ENCODE peak calls at places on chromosome 13, in eight cellular contexts. Y is fibroblast of mammary gland, A is fibroblast of the aortic adventitia, L is cardiac fibroblast, D is kidney epithelial cell, G is spleen, I is astrocyte, V is WTC11. T is an unnamed sample.

GRCh38 chr13:50951366-50951765 is 41.8 kb downstream of the RNASEH2B start:
- DNase-seq in Y (peak), A (peak), L (peak), D (no peak), G (no peak), I (peak), V (no peak), T (no peak)

GRCh38 chr13:44414771-44415170 is 41.1 kb downstream of the SERP2 start:
- DNase-seq in Y (no peak), A (no peak), L (no peak), D (no peak), G (peak), I (no peak), V (no peak), T (no peak)

GRCh38 chr13:44030615-44031014 is 150.9 kb downstream of the LACC1 start:
- DNase-seq in Y (no peak), A (peak), L (no peak), D (no peak), G (no peak), I (no peak), V (no peak), T (no peak)

GRCh38 chr13:80577951-80578670 is 237.2 kb upstream of the SPRY2 start:
- DNase-seq in Y (peak), A (no peak), L (no peak), D (no peak), G (no peak), I (no peak), V (no peak), T (no peak)

GRCh38 chr13:93108111-93108581 is 118.5 kb upstream of the GPC6 start:
- DNase-seq in Y (no peak), A (peak), L (peak), D (no peak), G (no peak), I (peak), V (no peak), T (no peak)

GRCh38 chr13:77810430-77810829 is 108.2 kb downstream of the EDNRB start:
- DNase-seq in Y (peak), A (peak), L (peak), D (no peak), G (no peak), I (peak), V (no peak), T (peak)

GRCh38 chr13:20351279-20352022 is 119.3 kb upstream of the GJB6 start:
- DNase-seq in Y (peak), A (peak), L (peak), D (no peak), G (no peak), I (peak), V (no peak), T (peak)

GRCh38 chr13:105957769-105958438 is 577.6 kb downstream of the EFNB2 start:
- DNase-seq in Y (no peak), A (no peak), L (no peak), D (no peak), G (no peak), I (no peak), V (no peak), T (no peak)

GRCh38 chr13:94711561-94712286 is 621 bp downstream of the SOX21 start:
- DNase-seq in Y (peak), A (no peak), L (peak), D (no peak), G (peak), I (peak), V (peak), T (peak)

GRCh38 chr13:39210961-39211534 is 172.8 kb downstream of the NHLRC3 start:
- DNase-seq in Y (peak), A (no peak), L (no peak), D (no peak), G (no peak), I (no peak), V (no peak), T (peak)

GRCh38 chr13:109058071-109058470 is 428.7 kb downstream of the MYO16 start:
- DNase-seq in Y (no peak), A (no peak), L (no peak), D (no peak), G (no peak), I (no peak), V (no peak), T (no peak)

GRCh38 chr13:46523972-46524737 is 28.8 kb upstream of the LRCH1 start:
- DNase-seq in Y (peak), A (peak), L (peak), D (peak), G (no peak), I (no peak), V (no peak), T (no peak)

GRCh38 chr13:36882829-36883390 is 37.1 kb downstream of the SMAD9 start:
- DNase-seq in Y (no peak), A (no peak), L (no peak), D (no peak), G (no peak), I (no peak), V (no peak), T (no peak)

GRCh38 chr13:44627441-44627840 is 51.3 kb upstream of the TSC22D1 start:
- DNase-seq in Y (no peak), A (no peak), L (no peak), D (no peak), G (no peak), I (no peak), V (no peak), T (no peak)

GRCh38 chr13:41603917-41604316 is 146.6 kb downstream of the RGCC start:
- DNase-seq in Y (peak), A (peak), L (peak), D (peak), G (no peak), I (peak), V (no peak), T (peak)

GRCh38 chr13:49240017-49240416 is 7.7 kb upstream of the CDADC1 start:
- DNase-seq in Y (peak), A (peak), L (peak), D (no peak), G (no peak), I (peak), V (peak), T (peak)

GRCh38 chr13:51730927-51731326 is 73.0 kb downstream of the DHRS12 start:
- DNase-seq in Y (no peak), A (no peak), L (no peak), D (no peak), G (no peak), I (no peak), V (no peak), T (no peak)

GRCh38 chr13:113643593-113643992 is 14.4 kb downstream of the ATP4B start:
- DNase-seq in Y (no peak), A (no peak), L (no peak), D (peak), G (no peak), I (peak), V (no peak), T (no peak)

GRCh38 chr13:44920013-44920412 is 69.3 kb downstream of the NUFIP1 start:
- DNase-seq in Y (no peak), A (no peak), L (no peak), D (no peak), G (no peak), I (no peak), V (no peak), T (no peak)

GRCh38 chr13:51726446-51727185 is 77.3 kb downstream of the DHRS12 start:
- DNase-seq in Y (peak), A (peak), L (peak), D (no peak), G (no peak), I (peak), V (no peak), T (no peak)

GRCh38 chr13:42971670-42972355 is 20.2 kb downstream of the EPSTI1 start:
- DNase-seq in Y (peak), A (peak), L (peak), D (no peak), G (no peak), I (no peak), V (no peak), T (no peak)

GRCh38 chr13:97762141-97762540 is 191.3 kb upstream of the IPO5 start:
- DNase-seq in Y (no peak), A (no peak), L (no peak), D (no peak), G (no peak), I (no peak), V (no peak), T (no peak)

GRCh38 chr13:77779461-77780272 is 82.2 kb downstream of the SLAIN1 start:
- DNase-seq in Y (peak), A (peak), L (peak), D (peak), G (no peak), I (peak), V (no peak), T (peak)

GRCh38 chr13:86002921-86003488 is 203.8 kb upstream of the SLITRK6 start:
- DNase-seq in Y (no peak), A (no peak), L (no peak), D (no peak), G (no peak), I (no peak), V (no peak), T (no peak)

GRCh38 chr13:47433461-47434005 is 536.7 kb upstream of the HTR2A start:
- DNase-seq in Y (peak), A (peak), L (no peak), D (no peak), G (no peak), I (peak), V (no peak), T (no peak)

DNA sequence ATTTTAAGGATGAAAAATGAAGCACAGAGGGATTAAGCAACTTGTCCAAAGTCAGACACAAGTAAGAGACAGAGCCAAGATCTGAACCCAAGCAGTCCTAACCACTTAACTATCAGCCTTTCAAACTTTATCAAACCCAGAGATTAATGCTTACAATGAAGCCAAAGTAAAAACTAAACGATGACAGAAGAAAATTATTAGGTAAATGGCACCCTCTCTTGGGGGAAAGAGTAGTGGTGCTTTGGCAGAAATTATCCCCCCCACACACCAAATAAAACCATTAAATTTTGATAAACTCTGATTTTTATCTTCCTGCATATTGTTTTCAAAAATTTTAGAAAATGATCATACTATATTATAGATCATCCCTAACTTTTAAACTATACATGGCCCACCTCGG is 329.2 kb downstream of the SLC7A1 start:
- DNase-seq in Y (no peak), A (no peak), L (no peak), D (no peak), G (no peak), I (no peak), V (no peak), T (no peak)
- TF ChIP-seq CTCF in Y (no peak), A (no peak), L (no peak), D (no peak), G (no peak), I (no peak), V (no peak), T (no peak)

DNA sequence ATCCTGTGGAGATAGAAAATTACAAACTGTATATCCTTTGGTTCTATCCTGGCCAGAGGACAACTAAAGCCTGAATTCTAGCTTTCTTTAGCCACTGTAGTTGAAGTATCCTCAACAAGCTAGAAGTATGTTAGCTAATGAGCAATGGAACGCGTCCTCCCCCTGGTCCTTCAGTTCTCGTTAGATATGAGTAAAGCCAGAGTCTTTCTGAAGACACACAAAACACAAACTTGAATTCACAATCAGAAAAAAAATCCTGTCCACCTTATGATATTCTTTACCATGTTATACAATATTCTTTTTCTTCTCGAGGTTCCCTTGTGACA is 1527.0 kb upstream of the SLC10A2 start:
- DNase-seq in Y (no peak), A (no peak), L (no peak), D (no peak), G (no peak), I (no peak), V (no peak), T (no peak)
- TF ChIP-seq CTCF in Y (no peak), A (no peak), L (no peak), D (no peak), G (no peak), I (no peak), V (no peak), T (no peak)

DNA sequence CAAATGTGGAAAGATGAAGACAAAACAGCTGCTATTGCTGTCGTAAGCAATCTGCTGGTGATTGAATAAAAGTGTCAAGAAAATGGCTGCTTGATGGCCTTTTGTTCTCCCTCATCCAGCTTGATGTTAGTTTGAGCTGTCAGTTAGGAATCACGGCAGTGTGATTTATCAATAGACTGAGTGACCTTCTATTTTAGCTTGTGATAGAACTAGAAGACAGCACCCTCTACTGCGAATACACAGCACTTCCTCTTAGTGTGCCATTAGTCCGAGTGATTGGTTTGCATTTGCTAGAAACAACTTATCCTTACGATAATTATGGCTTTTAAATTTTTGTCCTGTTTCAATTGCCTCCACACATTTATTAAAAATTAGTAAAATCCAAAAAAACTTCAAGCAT is 76.2 kb downstream of the MZT1 start:
- DNase-seq in Y (peak), A (no peak), L (no peak), D (no peak), G (no peak), I (no peak), V (no peak), T (no peak)
- TF ChIP-seq CTCF in Y (no peak), A (no peak), L (peak), D (peak), G (no peak), I (peak), V (no peak), T (peak)

GRCh38 chr13:111505175-111505777 is 184.8 kb downstream of the TEX29 start:
- DNase-seq in Y (no peak), A (no peak), L (no peak), D (no peak), G (no peak), I (no peak), V (peak), T (no peak)
- TF ChIP-seq CTCF in Y (no peak), A (no peak), L (no peak), D (no peak), G (no peak), I (peak), V (peak), T (no peak)

DNA sequence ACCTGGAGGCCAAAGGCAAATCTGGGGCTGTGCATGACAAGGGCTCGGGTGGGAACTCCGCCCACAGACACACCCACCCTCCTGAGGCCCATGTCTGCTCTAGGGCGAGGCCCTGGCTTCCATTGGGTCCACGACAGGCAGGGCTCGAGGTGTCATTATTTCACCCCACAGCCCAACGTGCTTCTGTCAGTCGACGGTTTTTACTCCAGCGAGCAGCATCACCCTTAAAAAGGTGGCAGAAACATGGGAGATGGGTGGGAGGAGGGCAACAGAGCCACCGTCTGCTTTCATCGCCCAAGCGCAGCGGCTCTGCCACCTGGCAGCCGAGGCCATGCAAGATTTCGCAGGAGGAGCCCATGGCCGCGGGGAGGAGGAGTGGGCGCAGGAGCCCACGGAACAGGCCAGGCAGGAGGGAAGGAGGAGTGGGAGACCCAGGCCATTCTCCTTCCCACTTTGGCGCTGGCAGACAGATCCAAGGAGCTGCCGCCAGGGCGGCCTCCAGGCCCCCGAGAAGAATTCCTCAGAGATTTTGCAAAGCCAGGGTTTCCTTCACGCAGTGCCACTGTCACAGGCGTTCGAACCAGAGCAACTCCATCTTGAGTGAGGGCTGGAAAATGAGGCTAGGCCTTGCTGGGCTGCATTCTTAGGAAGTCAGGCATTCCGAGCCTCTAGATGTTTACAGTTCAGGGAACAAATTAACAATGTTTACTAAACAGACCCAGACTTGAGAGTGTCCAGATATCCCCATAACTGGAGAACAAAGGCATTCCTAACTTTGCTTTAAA is 49.3 kb upstream of the TUBGCP3 start:
- DNase-seq in Y (no peak), A (no peak), L (no peak), D (no peak), G (peak), I (no peak), V (no peak), T (no peak)
- TF ChIP-seq CTCF in Y (no peak), A (no peak), L (no peak), D (peak), G (no peak), I (no peak), V (no peak), T (no peak)

GRCh38 chr13:79427265-79427664 is 21.2 kb upstream of the RBM26 start:
- DNase-seq in Y (no peak), A (no peak), L (no peak), D (peak), G (no peak), I (no peak), V (no peak), T (no peak)
- TF ChIP-seq CTCF in Y (no peak), A (no peak), L (no peak), D (no peak), G (no peak), I (no peak), V (no peak), T (no peak)

GRCh38 chr13:33110386-33110712 is 94.1 kb downstream of the KL start:
- DNase-seq in Y (no peak), A (no peak), L (no peak), D (no peak), G (no peak), I (no peak), V (no peak), T (no peak)

GRCh38 chr13:33109319-33109718 is 93.1 kb downstream of the KL start:
- DNase-seq in Y (peak), A (peak), L (no peak), D (no peak), G (no peak), I (no peak), V (no peak), T (no peak)

GRCh38 chr13:33108620-33109019 is 92.4 kb downstream of the KL start:
- DNase-seq in Y (peak), A (peak), L (peak), D (no peak), G (no peak), I (no peak), V (no peak), T (no peak)

GRCh38 chr13:33110713-33111413 is 94.6 kb downstream of the KL start:
- DNase-seq in Y (peak), A (peak), L (no peak), D (no peak), G (no peak), I (peak), V (no peak), T (no peak)

DNA sequence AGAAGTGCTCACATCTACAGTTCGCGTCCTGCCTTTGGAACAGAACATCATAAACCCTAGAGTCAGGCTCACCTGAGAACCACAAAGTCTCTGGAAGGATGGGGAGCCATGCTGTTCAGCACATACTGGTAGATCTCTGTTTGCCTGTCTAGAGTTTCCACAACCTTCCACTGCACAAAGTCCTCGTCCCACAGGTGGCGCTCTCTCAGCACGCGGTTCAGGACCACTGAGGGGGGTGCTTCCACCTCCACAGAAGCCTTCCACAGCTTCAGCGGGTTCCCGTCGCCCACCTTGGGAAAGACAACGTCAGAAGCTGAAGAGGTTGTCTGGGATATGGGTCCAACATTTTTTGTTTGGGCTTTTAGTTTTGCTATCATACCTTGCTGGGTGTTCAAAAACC is 93.6 kb downstream of the KL start:
- DNase-seq in Y (peak), A (no peak), L (no peak), D (no peak), G (no peak), I (no peak), V (peak), T (no peak)
- TF ChIP-seq CTCF in Y (peak), A (no peak), L (peak), D (peak), G (no peak), I (peak), V (no peak), T (peak)

GRCh38 chr13:87255394-87255793 is 415.8 kb upstream of the SLITRK5 start:
- DNase-seq in Y (no peak), A (no peak), L (no peak), D (no peak), G (no peak), I (no peak), V (no peak), T (no peak)

DNA sequence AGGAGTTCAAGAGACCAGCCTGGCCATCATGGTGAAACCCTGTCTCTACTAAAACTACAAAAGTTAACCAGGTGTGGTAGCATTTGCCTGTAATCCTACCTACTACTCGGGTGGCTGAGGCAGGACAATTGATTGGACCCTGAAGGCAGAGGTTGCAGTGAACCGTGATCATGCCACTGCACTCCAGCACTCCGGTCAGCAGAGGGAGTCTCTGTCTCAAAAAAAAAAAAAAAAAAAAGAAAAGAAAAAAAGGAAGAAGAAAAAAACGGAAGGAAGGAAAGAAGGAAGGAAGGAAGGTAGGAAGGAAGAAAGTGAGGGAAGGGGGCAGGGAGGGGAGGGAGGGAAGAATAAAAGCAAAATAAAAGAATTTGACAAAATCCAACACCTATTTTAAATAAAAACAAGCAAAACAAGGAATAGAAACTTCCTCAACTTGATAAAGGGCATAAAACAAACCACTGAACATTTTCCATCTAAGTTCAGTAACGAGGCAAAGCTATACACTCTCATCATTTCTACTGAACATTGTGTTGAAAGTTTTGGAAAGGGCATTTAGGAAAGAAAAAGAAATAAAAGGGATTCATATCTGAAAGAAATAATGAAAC is 411.6 kb upstream of the SLITRK5 start:
- DNase-seq in Y (no peak), A (no peak), L (no peak), D (no peak), G (no peak), I (no peak), V (peak), T (no peak)
- TF ChIP-seq CTCF in Y (no peak), A (peak), L (no peak), D (peak), G (no peak), I (peak), V (peak), T (peak)

GRCh38 chr13:60384911-60385310 is 12.1 kb upstream of the TDRD3 start:
- DNase-seq in Y (no peak), A (no peak), L (peak), D (no peak), G (no peak), I (no peak), V (no peak), T (no peak)

GRCh38 chr13:60379837-60380236 is 17.2 kb upstream of the TDRD3 start:
- DNase-seq in Y (no peak), A (no peak), L (no peak), D (no peak), G (no peak), I (no peak), V (no peak), T (no peak)
- TF ChIP-seq CTCF in Y (peak), A (peak), L (no peak), D (peak), G (no peak), I (no peak), V (peak), T (peak)